ENCODE peak calls at places on chromosomes 13 and 19, in six cellular contexts. O is IMR-90, M is fibroblast of lung, A is PC-3, W is mammary epithelial cell, K is GM23248. G is an unnamed sample.

GRCh38 chr19:57466489-57466888 is 9.5 kb upstream of the VN1R1 start:
- DNase-seq in K (no peak), W (no peak), A (no peak), O (no peak), M (no peak), G (no peak)

GRCh38 chr13:26048745-26049144 is 3.1 kb downstream of the SHISA2 start:
- DNase-seq in K (no peak), A (no peak), O (no peak), M (no peak), W (no peak), G (no peak)

GRCh38 chr13:23960566-23961156 is 63.4 kb upstream of the C1QTNF9B start:
- DNase-seq in A (peak), M (peak), O (peak), W (peak), K (peak), G (no peak)

GRCh38 chr13:99385161-99385560 is 78.0 kb upstream of the GPR183 start:
- DNase-seq in O (no peak), K (no peak), A (no peak), W (no peak), M (no peak), G (no peak)

GRCh38 chr13:26377038-26377437 is 123.1 kb downstream of the CDK8 start:
- DNase-seq in M (peak), W (peak), K (peak), O (peak), A (peak), G (no peak)

GRCh38 chr13:23921451-23921888 is 24.2 kb upstream of the C1QTNF9B start:
- DNase-seq in A (peak), O (peak), M (peak), W (peak), K (peak), G (peak)

GRCh38 chr19:1445932-1446712 is 3.8 kb upstream of the APC2 start:
- DNase-seq in W (no peak), K (no peak), M (no peak), O (no peak), A (peak), G (no peak)

GRCh38 chr13:35988648-35989081 is 142.5 kb downstream of the DCLK1 start:
- DNase-seq in O (no peak), A (no peak), M (peak), K (peak), W (peak), G (peak)

GRCh38 chr13:87331178-87331577 is 340.0 kb upstream of the SLITRK5 start:
- DNase-seq in M (peak), A (no peak), O (no peak), K (no peak), W (peak), G (peak)

GRCh38 chr19:34254552-34255432 is at the start of gene GARRE1:
- DNase-seq in M (peak), A (no peak), O (peak), K (peak), W (no peak), G (no peak)

GRCh38 chr19:21566073-21566472 is 60.7 kb downstream of the ZNF429 start:
- DNase-seq in W (no peak), K (peak), O (no peak), A (no peak), M (no peak), G (no peak)

GRCh38 chr19:48568345-48568886 is 16.4 kb downstream of the SULT2B1 start:
- DNase-seq in O (peak), K (peak), A (peak), W (peak), M (peak), G (peak)

DNA sequence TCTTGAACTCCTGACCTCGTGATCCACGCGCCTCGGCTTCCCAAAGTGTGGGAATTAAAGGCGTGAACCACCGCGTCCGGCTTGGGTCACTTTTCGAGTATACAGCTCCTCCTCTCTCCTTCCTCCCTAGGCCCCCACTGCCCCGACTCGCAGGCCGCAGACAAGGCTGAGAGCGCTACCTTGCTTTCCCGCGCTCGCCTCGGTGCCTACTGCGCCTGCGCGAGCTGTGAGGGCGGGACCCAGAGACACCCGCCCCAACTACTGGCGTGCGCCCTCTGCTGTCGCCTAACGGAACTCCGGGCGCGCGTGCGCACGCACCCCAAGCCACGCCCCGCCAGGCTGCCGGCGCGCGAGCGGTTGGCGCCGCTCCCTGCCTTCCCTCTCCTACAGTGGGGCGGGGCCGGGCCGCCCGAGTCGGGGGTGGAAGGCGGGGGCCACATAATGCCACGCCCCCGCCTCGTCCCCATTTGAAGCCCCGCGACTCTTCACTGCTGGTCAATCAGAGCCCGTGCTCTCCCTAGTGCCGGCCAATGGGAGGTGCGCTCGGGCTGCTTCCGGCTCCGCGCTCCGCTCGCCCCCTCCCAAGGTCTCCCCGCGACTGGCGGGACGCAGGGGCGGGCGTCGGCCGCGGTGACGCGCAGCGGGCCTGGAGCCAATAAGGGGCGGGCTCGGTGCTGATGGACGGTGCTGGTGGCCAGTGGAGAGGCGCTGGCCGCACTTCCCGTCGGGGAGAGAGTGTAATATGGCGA is at the start of gene RAB8A:
- DNase-seq in W (peak), M (peak), A (peak), O (peak), K (peak), G (peak)
- H2AFZ ChIP-seq in W (peak), M (peak), A (peak), O (peak), K (peak), G (peak)

DNA sequence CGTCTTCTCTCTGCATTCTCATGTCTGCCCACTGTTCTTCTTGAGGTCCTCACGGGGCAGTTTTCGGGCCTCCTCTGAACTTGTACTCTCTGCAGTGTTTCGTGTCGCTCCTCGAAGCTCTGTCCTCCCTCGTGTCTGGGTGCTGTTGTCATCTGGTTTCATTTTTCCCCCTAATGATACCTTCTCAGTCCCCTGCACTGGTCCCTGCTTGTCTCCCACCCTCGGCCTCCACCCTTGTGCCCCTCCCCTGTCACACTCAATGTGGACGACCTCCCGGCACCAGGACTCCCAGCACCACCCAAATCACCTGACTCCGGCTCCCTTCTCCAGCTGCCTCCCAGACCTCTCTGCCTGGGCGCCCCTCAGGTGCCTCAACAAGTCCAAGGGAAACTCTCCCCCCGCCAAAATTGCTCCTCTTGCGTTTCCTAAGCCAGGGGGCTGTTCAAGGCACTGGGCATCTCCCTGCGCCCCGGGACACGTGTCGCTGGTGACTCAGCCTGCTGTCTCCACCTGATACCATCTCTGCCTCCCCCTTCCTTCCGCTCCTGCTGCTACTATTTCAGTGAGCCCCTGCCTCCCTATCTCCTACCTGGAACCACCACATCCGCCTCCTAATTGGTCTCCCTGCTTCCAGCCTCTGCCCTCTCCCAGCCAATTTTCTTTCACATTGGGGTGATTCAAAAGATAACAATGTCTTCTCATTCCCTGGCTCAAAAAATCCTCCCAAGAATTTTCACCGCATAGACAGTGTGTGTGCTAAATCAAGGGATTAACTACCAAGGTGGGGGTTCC is 49.5 kb downstream of the RFX2 start:
- DNase-seq in A (peak), O (peak), M (peak), K (peak), W (peak), G (peak)
- H2AFZ ChIP-seq in A (no peak), O (peak), M (no peak), K (no peak), W (peak), G (peak)

GRCh38 chr13:27961227-27962085 is 7.7 kb downstream of the CDX2 start:
- DNase-seq in A (no peak), K (no peak), M (no peak), W (no peak), O (no peak), G (no peak)

GRCh38 chr13:27962128-27962841 is 6.8 kb downstream of the CDX2 start:
- DNase-seq in A (no peak), M (no peak), W (no peak), O (no peak), K (no peak), G (no peak)

GRCh38 chr13:27958928-27959539 is 10.1 kb downstream of the CDX2 start:
- DNase-seq in M (no peak), O (no peak), K (no peak), W (no peak), A (no peak), G (no peak)

GRCh38 chr13:27960362-27961226 is 8.5 kb downstream of the CDX2 start:
- DNase-seq in A (peak), K (peak), M (no peak), O (no peak), W (peak), G (no peak)

DNA sequence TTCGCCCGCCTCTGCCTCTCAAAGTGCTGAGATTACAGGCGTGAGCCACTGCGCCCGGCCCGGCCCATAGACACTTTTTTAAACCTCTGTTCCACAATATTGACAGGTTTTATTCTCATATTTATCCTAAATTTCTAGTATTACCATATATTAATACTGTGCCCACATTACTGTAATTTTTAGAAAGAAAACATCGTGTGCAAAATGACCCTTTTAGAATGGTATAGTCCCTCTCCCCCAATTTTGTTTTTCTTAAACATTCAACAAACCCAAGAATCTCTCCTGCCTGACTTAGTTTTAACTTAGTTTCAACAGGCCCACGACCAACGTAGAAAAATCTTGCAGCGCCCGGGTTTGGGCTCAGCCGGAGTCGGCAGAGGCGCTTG is 9.1 kb downstream of the CDX2 start:
- DNase-seq in A (no peak), W (no peak), O (no peak), M (no peak), K (no peak), G (no peak)
- H2AFZ ChIP-seq in A (peak), W (peak), O (no peak), M (no peak), K (peak), G (no peak)

GRCh38 chr19:23470873-23471555 is 75.7 kb upstream of the ZNF91 start:
- DNase-seq in M (no peak), A (no peak), W (no peak), O (no peak), K (no peak), G (no peak)
- H2AFZ ChIP-seq in M (no peak), A (no peak), W (peak), O (no peak), K (no peak), G (no peak)

DNA sequence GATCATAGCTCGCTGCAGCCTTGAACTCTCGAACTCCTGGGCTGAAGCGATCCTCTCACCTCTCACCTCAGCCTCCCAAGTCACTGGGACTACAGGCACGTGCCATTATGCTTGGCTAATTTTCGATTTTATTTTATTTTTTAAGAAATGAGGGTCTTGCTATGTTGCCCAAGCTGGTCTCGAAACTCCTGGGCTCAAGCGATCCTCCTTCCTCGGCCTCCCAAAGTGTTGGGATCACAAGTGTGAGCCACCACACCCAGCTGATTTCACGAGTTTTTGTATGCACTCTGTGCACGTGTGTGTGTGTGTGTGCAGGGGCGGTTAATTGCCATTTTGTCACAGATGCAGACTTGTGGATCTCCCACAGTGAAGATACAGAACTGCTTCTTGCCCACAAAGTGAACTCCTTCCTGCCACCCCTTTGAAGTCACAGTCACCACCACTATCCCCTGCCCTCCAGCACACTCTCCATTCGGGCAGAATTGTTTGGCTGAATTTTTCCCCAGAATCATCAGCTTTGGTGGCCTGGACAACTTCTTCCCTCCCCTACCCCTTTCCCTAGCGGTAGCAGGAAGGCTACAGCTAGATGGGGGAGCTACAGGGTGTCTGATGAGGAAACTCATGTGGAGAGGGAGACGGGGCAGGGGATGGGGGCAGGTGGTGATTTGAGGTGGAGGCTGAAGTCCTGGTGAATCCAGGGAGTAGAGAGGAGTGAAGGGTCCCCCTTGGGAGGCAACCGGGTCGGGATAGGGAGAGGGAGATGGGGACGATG is 59.6 kb downstream of the CELF5 start:
- DNase-seq in M (no peak), K (no peak), O (no peak), A (no peak), W (no peak), G (no peak)
- H2AFZ ChIP-seq in M (no peak), K (no peak), O (peak), A (peak), W (peak), G (peak)

DNA sequence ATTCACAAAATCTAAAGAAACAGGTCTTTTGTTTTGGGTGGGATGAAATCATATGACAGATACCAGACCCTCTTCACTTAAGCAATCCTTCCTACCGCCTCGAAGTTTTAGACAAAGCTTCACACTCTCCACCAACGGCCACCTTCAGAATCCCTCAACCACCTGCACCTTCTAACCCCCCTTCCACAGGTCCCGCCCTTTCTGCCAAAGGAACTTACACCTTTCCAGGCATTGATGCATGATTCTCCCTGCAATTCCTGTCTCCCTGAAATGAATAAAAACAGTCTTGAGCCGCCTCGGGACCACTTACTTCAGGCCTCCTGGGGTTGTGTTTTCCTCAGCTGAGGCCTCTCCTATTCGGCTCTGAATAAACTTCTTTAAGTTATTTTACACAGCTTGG is 869 bp downstream of the ZNF433 start:
- DNase-seq in K (peak), A (peak), M (no peak), W (no peak), O (no peak), G (no peak)
- H2AFZ ChIP-seq in K (peak), A (peak), M (peak), W (peak), O (peak), G (no peak)

GRCh38 chr13:110061270-110061669 is 245.7 kb downstream of the COL4A1 start:
- DNase-seq in W (no peak), A (no peak), K (no peak), M (no peak), O (no peak), G (no peak)
- H2AFZ ChIP-seq in W (no peak), A (no peak), K (no peak), M (no peak), O (no peak), G (no peak)

DNA sequence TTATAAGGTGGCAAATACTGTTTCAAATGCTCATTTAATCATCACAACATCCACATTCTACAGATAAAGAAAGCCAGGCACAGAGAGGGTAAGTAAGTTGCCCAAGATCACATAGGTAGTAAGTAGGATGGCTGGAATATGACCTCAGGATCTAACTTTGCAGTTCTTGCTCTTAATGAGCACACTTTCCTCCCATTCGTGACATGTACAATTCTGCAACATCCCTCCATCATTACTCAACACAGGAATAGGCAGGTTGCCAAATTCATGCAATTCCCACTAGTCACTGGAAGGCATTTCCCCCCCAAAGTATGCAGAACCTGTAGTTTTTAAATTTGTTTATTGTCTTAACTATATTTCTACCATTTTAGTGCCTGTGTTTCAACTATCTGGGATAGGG is 109.2 kb downstream of the OLFM4 start:
- DNase-seq in W (no peak), M (peak), A (peak), K (peak), O (peak), G (peak)
- H2AFZ ChIP-seq in W (no peak), M (no peak), A (no peak), K (peak), O (no peak), G (no peak)

GRCh38 chr19:27975419-27976005 is 1237.4 kb downstream of the UQCRFS1 start:
- DNase-seq in K (no peak), O (no peak), M (no peak), W (no peak), A (no peak), G (no peak)

GRCh38 chr19:27974082-27974513 is 1238.9 kb downstream of the UQCRFS1 start:
- DNase-seq in K (peak), M (peak), O (no peak), W (no peak), A (peak), G (peak)

GRCh38 chr19:27971869-27972268 is 1241.1 kb downstream of the UQCRFS1 start:
- DNase-seq in K (no peak), W (no peak), M (no peak), O (no peak), A (no peak), G (no peak)

GRCh38 chr19:27971071-27971470 is 1241.9 kb downstream of the UQCRFS1 start:
- DNase-seq in K (peak), A (peak), O (no peak), M (peak), W (no peak), G (peak)

GRCh38 chr19:27972291-27973040 is 1240.5 kb downstream of the UQCRFS1 start:
- DNase-seq in A (peak), O (no peak), M (peak), K (peak), W (peak), G (peak)
- H2AFZ ChIP-seq in A (no peak), O (no peak), M (no peak), K (no peak), W (no peak), G (no peak)

GRCh38 chr13:103078145-103078544 is 11.9 kb upstream of the SLC10A2 start:
- DNase-seq in K (no peak), A (no peak), W (no peak), O (no peak), M (no peak), G (no peak)
- H2AFZ ChIP-seq in K (no peak), A (no peak), W (no peak), O (no peak), M (no peak), G (no peak)